ENCODE peak calls at places on chromosomes 1 and 21, in six cellular contexts. One of them, this sample, is unnamed.

GRCh38 chr1:31383967-31384366 is 11.1 kb upstream of the FABP3 start:
- DNase-seq in activated B cell treated with CpG ODN at 0.5 μM for 24 hours: no peak
- DNase-seq in dorsolateral prefrontal cortex: no peak
- DNase-seq in AG09319: no peak
- DNase-seq in GM10248: no peak
- DNase-seq in body of pancreas: no peak
- DNase-seq in this sample: no peak

GRCh38 chr21:34967509-34968289 is 81.4 kb downstream of the RUNX1 start:
- DNase-seq in activated B cell treated with CpG ODN at 0.5 μM for 24 hours: no peak
- DNase-seq in dorsolateral prefrontal cortex: no peak
- DNase-seq in AG09319: no peak
- DNase-seq in GM10248: peak; percentile 31
- DNase-seq in body of pancreas: no peak
- DNase-seq in this sample: no peak

GRCh38 chr21:39182484-39183271 is 573 bp downstream of the PSMG1 start:
- DNase-seq in activated B cell treated with CpG ODN at 0.5 μM for 24 hours: no peak
- DNase-seq in dorsolateral prefrontal cortex: no peak
- DNase-seq in AG09319: no peak
- DNase-seq in GM10248: no peak
- DNase-seq in body of pancreas: no peak
- DNase-seq in this sample: no peak

GRCh38 chr1:18360251-18360650 is 120.5 kb upstream of the KLHDC7A start:
- DNase-seq in activated B cell treated with CpG ODN at 0.5 μM for 24 hours: no peak
- DNase-seq in dorsolateral prefrontal cortex: no peak
- DNase-seq in AG09319: no peak
- DNase-seq in GM10248: no peak
- DNase-seq in body of pancreas: no peak
- DNase-seq in this sample: no peak

GRCh38 chr1:118944546-118944945 is 43.6 kb downstream of the TBX15 start:
- DNase-seq in activated B cell treated with CpG ODN at 0.5 μM for 24 hours: no peak
- DNase-seq in dorsolateral prefrontal cortex: no peak
- DNase-seq in AG09319: no peak
- DNase-seq in GM10248: no peak
- DNase-seq in body of pancreas: no peak
- DNase-seq in this sample: no peak

GRCh38 chr1:173122958-173123852 is 72.5 kb upstream of the TNFSF18 start:
- DNase-seq in activated B cell treated with CpG ODN at 0.5 μM for 24 hours: no peak
- DNase-seq in dorsolateral prefrontal cortex: no peak
- DNase-seq in AG09319: peak; percentile 84
- DNase-seq in GM10248: no peak
- DNase-seq in body of pancreas: peak; percentile 44
- DNase-seq in this sample: no peak

GRCh38 chr1:228541725-228542124 is 54.5 kb downstream of the RNF187 start:
- DNase-seq in activated B cell treated with CpG ODN at 0.5 μM for 24 hours: no peak
- DNase-seq in dorsolateral prefrontal cortex: no peak
- DNase-seq in AG09319: no peak
- DNase-seq in GM10248: no peak
- DNase-seq in body of pancreas: no peak
- DNase-seq in this sample: no peak

GRCh38 chr1:69911301-69911801 is 294.0 kb downstream of the LRRC40 start:
- DNase-seq in activated B cell treated with CpG ODN at 0.5 μM for 24 hours: no peak
- DNase-seq in dorsolateral prefrontal cortex: no peak
- DNase-seq in AG09319: peak; percentile 45
- DNase-seq in GM10248: no peak
- DNase-seq in body of pancreas: no peak
- DNase-seq in this sample: no peak

GRCh38 chr1:218967836-218968235 is 205.8 kb upstream of the LYPLAL1 start:
- DNase-seq in activated B cell treated with CpG ODN at 0.5 μM for 24 hours: no peak
- DNase-seq in dorsolateral prefrontal cortex: no peak
- DNase-seq in AG09319: no peak
- DNase-seq in GM10248: no peak
- DNase-seq in body of pancreas: no peak
- DNase-seq in this sample: no peak

GRCh38 chr1:29354511-29355098 is 118.3 kb downstream of the PTPRU start:
- DNase-seq in activated B cell treated with CpG ODN at 0.5 μM for 24 hours: no peak
- DNase-seq in dorsolateral prefrontal cortex: no peak
- DNase-seq in AG09319: no peak
- DNase-seq in GM10248: no peak
- DNase-seq in body of pancreas: no peak
- DNase-seq in this sample: no peak

GRCh38 chr1:29352719-29353420 is 116.5 kb downstream of the PTPRU start:
- DNase-seq in activated B cell treated with CpG ODN at 0.5 μM for 24 hours: no peak
- DNase-seq in dorsolateral prefrontal cortex: no peak
- DNase-seq in AG09319: no peak
- DNase-seq in GM10248: no peak
- DNase-seq in body of pancreas: no peak
- DNase-seq in this sample: no peak

GRCh38 chr1:29346573-29346972 is 110.3 kb downstream of the PTPRU start:
- DNase-seq in activated B cell treated with CpG ODN at 0.5 μM for 24 hours: no peak
- DNase-seq in dorsolateral prefrontal cortex: peak; percentile 50
- DNase-seq in AG09319: no peak
- DNase-seq in GM10248: no peak
- DNase-seq in body of pancreas: no peak
- DNase-seq in this sample: no peak

GRCh38 chr1:29355375-29355774 is 119.1 kb downstream of the PTPRU start:
- DNase-seq in activated B cell treated with CpG ODN at 0.5 μM for 24 hours: no peak
- DNase-seq in dorsolateral prefrontal cortex: no peak
- DNase-seq in AG09319: no peak
- DNase-seq in GM10248: no peak
- DNase-seq in body of pancreas: no peak
- DNase-seq in this sample: no peak

GRCh38 chr1:29349871-29350491 is 113.7 kb downstream of the PTPRU start:
- DNase-seq in activated B cell treated with CpG ODN at 0.5 μM for 24 hours: no peak
- DNase-seq in dorsolateral prefrontal cortex: no peak
- DNase-seq in AG09319: no peak
- DNase-seq in GM10248: no peak
- DNase-seq in body of pancreas: no peak
- DNase-seq in this sample: no peak
- TF ChIP-seq CTCF in activated B cell treated with CpG ODN at 0.5 μM for 24 hours: no peak
- TF ChIP-seq CTCF in dorsolateral prefrontal cortex: no peak
- TF ChIP-seq CTCF in AG09319: no peak
- TF ChIP-seq CTCF in GM10248: no peak
- TF ChIP-seq CTCF in body of pancreas: no peak
- TF ChIP-seq CTCF in this sample: no peak

DNA sequence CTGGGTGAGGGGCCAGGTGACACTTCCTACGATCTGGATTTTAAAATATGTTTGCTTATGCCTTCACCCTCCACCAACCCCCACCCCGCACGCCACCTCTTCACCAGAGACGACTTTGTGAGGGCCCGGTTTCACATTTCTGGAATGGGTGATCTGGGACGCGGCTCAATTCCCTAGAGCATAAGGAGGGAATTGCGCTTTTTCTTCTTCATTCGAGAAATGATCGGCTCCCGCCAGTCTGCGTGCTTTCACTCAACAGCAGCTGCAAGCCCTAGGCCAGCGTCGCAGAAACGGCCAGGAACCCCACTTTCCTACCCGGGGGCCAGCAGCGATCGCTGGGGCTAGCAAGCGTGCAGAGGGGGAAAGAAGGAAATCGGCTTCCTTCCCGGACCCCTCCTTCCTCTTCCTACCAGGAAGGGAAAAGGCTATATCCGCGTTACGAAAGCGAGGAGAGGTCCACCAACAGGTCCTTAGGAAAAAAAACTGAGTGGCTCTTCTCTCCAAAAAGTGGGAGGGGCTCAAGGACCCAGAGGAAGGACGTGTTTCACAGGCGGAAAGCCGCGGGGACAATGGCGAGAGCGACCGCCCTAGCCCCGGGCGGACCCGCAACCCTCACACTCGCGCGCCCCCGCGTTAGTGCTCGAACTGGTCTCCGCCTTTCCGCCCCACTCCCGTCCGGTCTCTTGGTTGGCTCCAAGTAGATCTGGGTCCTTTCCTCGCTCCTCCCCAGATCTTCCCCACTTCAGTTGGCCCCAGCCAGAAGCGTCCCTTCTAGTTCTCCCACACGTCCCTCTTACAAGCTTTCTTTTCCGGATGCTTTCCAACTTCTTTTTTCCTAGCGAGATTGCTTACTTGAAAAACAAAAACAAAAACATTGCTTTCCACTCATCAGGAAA is 1.1 kb upstream of the ADAMTS1 start:
- DNase-seq in activated B cell treated with CpG ODN at 0.5 μM for 24 hours: no peak
- DNase-seq in dorsolateral prefrontal cortex: peak; percentile 78
- DNase-seq in AG09319: no peak
- DNase-seq in GM10248: no peak
- DNase-seq in body of pancreas: peak; percentile 61
- DNase-seq in this sample: peak; percentile 28
- TF ChIP-seq CTCF in activated B cell treated with CpG ODN at 0.5 μM for 24 hours: no peak
- TF ChIP-seq CTCF in dorsolateral prefrontal cortex: peak; percentile 21
- TF ChIP-seq CTCF in AG09319: peak; percentile 6
- TF ChIP-seq CTCF in GM10248: no peak
- TF ChIP-seq CTCF in body of pancreas: peak; percentile 43
- TF ChIP-seq CTCF in this sample: no peak

GRCh38 chr1:27403065-27403726 is 10.8 kb downstream of the GPR3 start:
- DNase-seq in activated B cell treated with CpG ODN at 0.5 μM for 24 hours: peak; percentile 65
- DNase-seq in dorsolateral prefrontal cortex: no peak
- DNase-seq in AG09319: no peak
- DNase-seq in GM10248: no peak
- DNase-seq in body of pancreas: peak; percentile 34
- DNase-seq in this sample: peak; percentile 59
- TF ChIP-seq CTCF in activated B cell treated with CpG ODN at 0.5 μM for 24 hours: no peak
- TF ChIP-seq CTCF in dorsolateral prefrontal cortex: no peak
- TF ChIP-seq CTCF in AG09319: peak; percentile 28
- TF ChIP-seq CTCF in GM10248: peak; percentile 46
- TF ChIP-seq CTCF in body of pancreas: peak; percentile 14
- TF ChIP-seq CTCF in this sample: peak; percentile 5

GRCh38 chr1:55064071-55064581 is 24.8 kb downstream of the PCSK9 start:
- DNase-seq in activated B cell treated with CpG ODN at 0.5 μM for 24 hours: no peak
- DNase-seq in dorsolateral prefrontal cortex: peak; percentile 56
- DNase-seq in AG09319: no peak
- DNase-seq in GM10248: peak; percentile 29
- DNase-seq in body of pancreas: no peak
- DNase-seq in this sample: no peak
- TF ChIP-seq CTCF in activated B cell treated with CpG ODN at 0.5 μM for 24 hours: no peak
- TF ChIP-seq CTCF in dorsolateral prefrontal cortex: no peak
- TF ChIP-seq CTCF in AG09319: no peak
- TF ChIP-seq CTCF in GM10248: no peak
- TF ChIP-seq CTCF in body of pancreas: no peak
- TF ChIP-seq CTCF in this sample: no peak

GRCh38 chr1:155305881-155306391 is 2.7 kb upstream of the FDPS start:
- DNase-seq in activated B cell treated with CpG ODN at 0.5 μM for 24 hours: no peak
- DNase-seq in dorsolateral prefrontal cortex: no peak
- DNase-seq in AG09319: no peak
- DNase-seq in GM10248: no peak
- DNase-seq in body of pancreas: peak; percentile 25
- DNase-seq in this sample: no peak

GRCh38 chr1:155304558-155305063 is 3.4 kb upstream of the PKLR start:
- DNase-seq in activated B cell treated with CpG ODN at 0.5 μM for 24 hours: no peak
- DNase-seq in dorsolateral prefrontal cortex: no peak
- DNase-seq in AG09319: no peak
- DNase-seq in GM10248: no peak
- DNase-seq in body of pancreas: no peak
- DNase-seq in this sample: no peak

GRCh38 chr1:155309423-155310021 is 856 bp downstream of the FDPS start:
- DNase-seq in activated B cell treated with CpG ODN at 0.5 μM for 24 hours: no peak
- DNase-seq in dorsolateral prefrontal cortex: no peak
- DNase-seq in AG09319: no peak
- DNase-seq in GM10248: no peak
- DNase-seq in body of pancreas: peak; percentile 63
- DNase-seq in this sample: no peak

GRCh38 chr1:155307247-155307740 is 1.4 kb upstream of the FDPS start:
- DNase-seq in activated B cell treated with CpG ODN at 0.5 μM for 24 hours: no peak
- DNase-seq in dorsolateral prefrontal cortex: no peak
- DNase-seq in AG09319: peak; percentile 28
- DNase-seq in GM10248: no peak
- DNase-seq in body of pancreas: no peak
- DNase-seq in this sample: no peak

DNA sequence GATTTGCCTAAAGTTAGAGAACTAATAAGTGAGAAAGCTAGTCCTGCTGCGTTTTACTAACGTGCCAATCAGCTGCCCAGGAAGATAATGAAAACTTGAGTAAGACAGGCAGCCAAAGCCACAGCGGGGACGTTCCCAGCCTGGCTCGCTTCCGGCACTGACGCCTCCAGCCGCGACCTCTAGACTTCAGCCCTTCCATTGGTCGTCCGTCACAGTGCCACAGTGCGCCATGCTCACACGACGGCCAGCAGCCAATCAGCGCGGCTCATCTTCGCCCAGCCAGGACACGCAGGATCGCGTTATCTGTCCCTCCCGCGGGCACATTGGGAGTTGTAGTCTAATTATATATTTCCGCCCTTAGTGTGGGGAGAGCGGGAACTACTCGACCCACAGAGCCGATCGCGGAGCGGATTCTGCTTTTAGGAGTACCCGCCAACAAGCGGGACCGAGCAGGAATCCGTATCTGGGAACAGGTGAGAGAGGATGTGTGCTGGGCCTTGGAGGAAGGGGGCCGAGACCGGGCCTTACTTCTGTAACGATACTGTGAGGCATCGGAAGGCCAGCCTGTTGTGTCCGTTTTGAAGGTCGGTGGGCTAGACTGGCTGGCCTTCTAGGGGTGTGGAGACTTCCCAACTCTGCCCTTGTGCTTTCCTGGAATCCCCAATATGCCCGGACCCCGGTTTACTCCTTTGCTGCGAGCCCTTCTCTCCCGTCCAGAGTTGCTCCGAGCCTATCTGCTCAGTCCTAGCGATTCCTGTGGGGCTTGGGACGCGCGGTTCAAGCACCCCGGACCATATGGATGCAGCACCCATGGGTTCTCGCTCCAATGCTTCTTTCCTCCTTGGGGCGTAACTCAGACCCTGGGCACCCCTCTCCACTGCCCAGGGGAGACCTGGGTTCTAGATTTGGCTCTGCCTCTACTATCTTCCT is at the start of gene FDPS:
- DNase-seq in activated B cell treated with CpG ODN at 0.5 μM for 24 hours: peak; percentile 87
- DNase-seq in dorsolateral prefrontal cortex: peak; percentile 100
- DNase-seq in AG09319: peak; percentile 96
- DNase-seq in GM10248: peak; percentile 98
- DNase-seq in body of pancreas: peak; percentile 99
- DNase-seq in this sample: peak; percentile 93
- TF ChIP-seq CTCF in activated B cell treated with CpG ODN at 0.5 μM for 24 hours: no peak
- TF ChIP-seq CTCF in dorsolateral prefrontal cortex: peak; percentile 40
- TF ChIP-seq CTCF in AG09319: no peak
- TF ChIP-seq CTCF in GM10248: no peak
- TF ChIP-seq CTCF in body of pancreas: no peak
- TF ChIP-seq CTCF in this sample: no peak

DNA sequence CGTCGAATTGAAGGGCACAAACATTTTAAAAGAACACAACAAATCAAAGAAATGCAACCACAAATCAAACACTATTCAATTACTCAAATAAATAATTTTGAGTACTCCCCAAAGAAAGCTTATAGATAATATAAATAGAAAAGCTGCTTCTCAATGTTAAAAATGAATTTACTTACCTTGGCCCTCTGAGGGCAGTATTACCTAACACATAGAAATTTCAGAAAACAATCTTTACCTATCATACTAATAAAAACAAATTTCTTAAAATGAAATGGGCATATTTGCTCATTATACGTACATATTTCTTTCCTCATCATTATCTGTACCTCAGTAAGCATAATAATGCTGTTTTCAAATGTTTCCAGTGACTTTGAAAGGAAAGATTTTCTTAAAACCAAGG is 141.8 kb downstream of the AKT3 start:
- DNase-seq in activated B cell treated with CpG ODN at 0.5 μM for 24 hours: no peak
- DNase-seq in dorsolateral prefrontal cortex: no peak
- DNase-seq in AG09319: no peak
- DNase-seq in GM10248: no peak
- DNase-seq in body of pancreas: no peak
- DNase-seq in this sample: no peak
- TF ChIP-seq CTCF in activated B cell treated with CpG ODN at 0.5 μM for 24 hours: no peak
- TF ChIP-seq CTCF in dorsolateral prefrontal cortex: peak; percentile 52
- TF ChIP-seq CTCF in AG09319: no peak
- TF ChIP-seq CTCF in GM10248: peak; percentile 37
- TF ChIP-seq CTCF in body of pancreas: peak; percentile 49
- TF ChIP-seq CTCF in this sample: peak; percentile 54